ENCODE peak calls at places on chromosomes 1 and 21, in six cellular contexts. J is mesendoderm, S is IMR-90, Q is trophoblast cell, D is mesenchymal stem cell, L is H1. Z is an unnamed sample.

GRCh38 chr1:68293609-68294353 is 61.5 kb upstream of the WLS start:
- DNase-seq in J (peak), S (peak), Q (no peak), D (peak), L (peak), Z (peak)

GRCh38 chr1:68973459-68974244 is 476.8 kb upstream of the DEPDC1 start:
- DNase-seq in J (no peak), S (peak), Q (no peak), D (peak), L (no peak), Z (no peak)

GRCh38 chr1:84997667-84998600 is 1.0 kb upstream of the MCOLN2 start:
- DNase-seq in J (peak), S (peak), Q (peak), D (peak), L (no peak), Z (peak)

GRCh38 chr1:77687519-77687906 is 5.1 kb upstream of the ZZZ3 start:
- DNase-seq in J (peak), S (no peak), Q (peak), D (peak), L (peak), Z (peak)

GRCh38 chr1:95223110-95223509 is 10.9 kb upstream of the RWDD3 start:
- DNase-seq in J (peak), S (peak), Q (no peak), D (peak), L (no peak), Z (no peak)

GRCh38 chr1:116972676-116973035 is 28.9 kb upstream of the CD101 start:
- DNase-seq in J (no peak), S (no peak), Q (no peak), D (no peak), L (no peak), Z (no peak)

GRCh38 chr1:200905411-200906052 is 10.8 kb downstream of the INAVA start:
- DNase-seq in J (no peak), S (no peak), Q (peak), D (peak), L (no peak), Z (no peak)

GRCh38 chr1:172178846-172179245 is 241.6 kb upstream of the C1orf105 start:
- DNase-seq in J (no peak), S (no peak), Q (no peak), D (no peak), L (no peak), Z (no peak)

GRCh38 chr1:221715321-221716169 is 26.3 kb downstream of the DUSP10 start:
- DNase-seq in J (peak), S (peak), Q (no peak), D (peak), L (peak), Z (no peak)

GRCh38 chr1:2073382-2074230 is 23.4 kb downstream of the PRKCZ start:
- DNase-seq in J (no peak), S (peak), Q (no peak), D (no peak), L (no peak), Z (peak)

GRCh38 chr1:105427543-105427942 is 1628.9 kb upstream of the PRMT6 start:
- DNase-seq in J (no peak), S (no peak), Q (no peak), D (no peak), L (no peak), Z (no peak)

GRCh38 chr21:16473965-16474364 is 744.2 kb downstream of the USP25 start:
- DNase-seq in J (no peak), S (peak), Q (no peak), D (no peak), L (no peak), Z (no peak)

GRCh38 chr21:35619184-35619583 is 441.1 kb downstream of the SETD4 start:
- DNase-seq in J (peak), S (peak), Q (peak), D (peak), L (no peak), Z (no peak)

GRCh38 chr1:84754376-84754672 is 64.1 kb upstream of the SSX2IP start:
- DNase-seq in J (no peak), S (no peak), Q (no peak), D (no peak), L (no peak), Z (no peak)

GRCh38 chr1:243505986-243506689 is 250.3 kb downstream of the SDCCAG8 start:
- DNase-seq in J (no peak), S (no peak), Q (no peak), D (no peak), L (no peak), Z (no peak)

GRCh38 chr1:162252209-162252608 is 124.4 kb downstream of the SPATA46 start:
- DNase-seq in J (peak), S (no peak), Q (no peak), D (no peak), L (no peak), Z (no peak)

GRCh38 chr1:162250004-162250730 is 126.5 kb downstream of the SPATA46 start:
- DNase-seq in J (peak), S (no peak), Q (no peak), D (no peak), L (no peak), Z (no peak)

GRCh38 chr1:162253790-162254189 is 122.9 kb downstream of the SPATA46 start:
- DNase-seq in J (peak), S (no peak), Q (no peak), D (no peak), L (no peak), Z (no peak)

GRCh38 chr1:162248854-162249535 is 127.7 kb downstream of the SPATA46 start:
- DNase-seq in J (peak), S (no peak), Q (no peak), D (no peak), L (peak), Z (peak)

GRCh38 chr1:162251102-162251501 is 125.6 kb downstream of the SPATA46 start:
- DNase-seq in J (peak), S (no peak), Q (no peak), D (no peak), L (no peak), Z (no peak)
- H3K23ac ChIP-seq in J (no peak), S (no peak), Q (no peak), D (no peak), L (no peak), Z (no peak)

GRCh38 chr1:224914292-224914900 is 15.1 kb upstream of the DNAH14 start:
- DNase-seq in J (no peak), S (peak), Q (no peak), D (no peak), L (no peak), Z (no peak)
- H3K23ac ChIP-seq in J (no peak), S (no peak), Q (no peak), D (no peak), L (no peak), Z (no peak)

DNA sequence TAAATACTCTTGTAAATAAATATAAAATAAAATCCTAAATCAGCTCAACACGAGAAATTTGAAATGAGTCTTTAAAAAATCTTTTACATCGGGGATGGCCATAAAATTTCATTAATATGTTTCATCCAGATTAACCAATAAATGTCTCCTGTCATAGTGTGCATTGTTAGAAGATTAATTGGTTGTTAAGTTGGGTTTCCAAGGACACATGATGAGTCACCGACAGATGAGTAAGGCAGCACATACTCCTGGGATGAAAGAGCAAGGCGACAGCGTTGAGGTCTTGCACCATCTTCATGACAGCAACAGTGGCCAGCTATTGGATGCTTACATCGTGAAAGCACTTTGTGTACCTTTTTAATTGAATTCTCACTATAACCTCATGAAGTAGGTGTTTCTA is 92.7 kb upstream of the NGF start:
- DNase-seq in J (peak), S (peak), Q (peak), D (peak), L (no peak), Z (no peak)
- H3K23ac ChIP-seq in J (no peak), S (no peak), Q (no peak), D (no peak), L (no peak), Z (no peak)

GRCh38 chr21:44872266-44872567 is 1.3 kb downstream of the PTTG1IP start:
- DNase-seq in J (peak), S (no peak), Q (no peak), D (no peak), L (no peak), Z (no peak)
- H3K23ac ChIP-seq in J (no peak), S (peak), Q (peak), D (no peak), L (no peak), Z (peak)

GRCh38 chr1:192376387-192376786 is 59.6 kb downstream of the RGS21 start:
- DNase-seq in J (no peak), S (no peak), Q (no peak), D (no peak), L (no peak), Z (no peak)

GRCh38 chr1:192378878-192379277 is 62.1 kb downstream of the RGS21 start:
- DNase-seq in J (no peak), S (no peak), Q (no peak), D (no peak), L (no peak), Z (no peak)

GRCh38 chr1:192379536-192379935 is 62.7 kb downstream of the RGS21 start:
- DNase-seq in J (no peak), S (no peak), Q (no peak), D (no peak), L (no peak), Z (no peak)

GRCh38 chr1:192382758-192383157 is 66.0 kb downstream of the RGS21 start:
- DNase-seq in J (peak), S (no peak), Q (no peak), D (no peak), L (no peak), Z (no peak)

GRCh38 chr1:192378276-192378675 is 61.5 kb downstream of the RGS21 start:
- DNase-seq in J (no peak), S (peak), Q (no peak), D (no peak), L (no peak), Z (no peak)
- H3K23ac ChIP-seq in J (no peak), S (no peak), Q (no peak), D (no peak), L (no peak), Z (no peak)

Z was measured in neuronal stem cell.